ENCODE peak calls at places on chromosomes 12 and 14, in seven cellular contexts. O is RWPE1; Y is CD4-positive, alpha-beta T cell; L is Peyer's patch; G is tibial artery; A is transverse colon; N is stomach. W is an unnamed sample.

GRCh38 chr12:43590307-43590706 is 38.3 kb upstream of the ADAMTS20 start:
- DNase-seq in N (no peak), L (no peak), O (no peak), A (no peak), Y (no peak), G (no peak), W (no peak)

GRCh38 chr14:94177806-94178205 is 3.7 kb downstream of the PPP4R4 start:
- DNase-seq in A (no peak), G (no peak), L (no peak), O (no peak), N (no peak), Y (no peak), W (no peak)

GRCh38 chr12:120121766-120122293 is 5.3 kb upstream of the RAB35 start:
- DNase-seq in G (no peak), L (peak), A (no peak), Y (no peak), N (no peak), O (no peak), W (no peak)

GRCh38 chr12:113214938-113215400 is 6.3 kb upstream of the TPCN1 start:
- DNase-seq in G (peak), L (peak), N (no peak), A (peak), O (peak), Y (no peak), W (no peak)

GRCh38 chr12:22190969-22191368 is 143.5 kb downstream of the ST8SIA1 start:
- DNase-seq in N (no peak), L (no peak), G (no peak), Y (no peak), O (no peak), A (no peak), W (no peak)

GRCh38 chr12:130826151-130826801 is 12.8 kb downstream of the STX2 start:
- DNase-seq in L (peak), N (no peak), A (peak), G (peak), O (peak), Y (peak), W (peak)

GRCh38 chr12:94644141-94644575 is 6.2 kb downstream of the TMCC3 start:
- DNase-seq in L (peak), G (no peak), A (peak), O (peak), Y (no peak), N (no peak), W (no peak)

GRCh38 chr14:104978774-104979691 is 859 bp upstream of the AHNAK2 start:
- DNase-seq in L (no peak), Y (no peak), A (no peak), O (no peak), N (no peak), G (no peak), W (no peak)

GRCh38 chr12:110245278-110245868 is 35.7 kb upstream of the ATP2A2 start:
- DNase-seq in G (no peak), N (peak), Y (peak), O (no peak), L (peak), A (peak), W (no peak)

GRCh38 chr14:104753528-104754212 is 723 bp downstream of the SIVA1 start:
- DNase-seq in L (no peak), N (no peak), A (peak), Y (no peak), O (no peak), G (no peak), W (no peak)

GRCh38 chr12:71873821-71874220 is 34.3 kb downstream of the TBC1D15 start:
- DNase-seq in N (no peak), A (no peak), G (no peak), Y (no peak), L (no peak), O (no peak), W (no peak)

GRCh38 chr12:113274848-113275247 is 53.6 kb downstream of the TPCN1 start:
- DNase-seq in A (no peak), L (no peak), Y (no peak), N (no peak), G (no peak), O (no peak), W (no peak)

GRCh38 chr12:109443794-109444193 is 33.3 kb downstream of the KCTD10 start:
- DNase-seq in Y (no peak), G (no peak), N (no peak), A (no peak), L (no peak), O (no peak), W (no peak)

GRCh38 chr12:93950321-93950720 is 198.1 kb upstream of the PLXNC1 start:
- DNase-seq in N (no peak), A (no peak), G (no peak), O (no peak), L (no peak), Y (no peak), W (no peak)

GRCh38 chr12:110046451-110047187 is 1.7 kb downstream of the C12orf76 start:
- DNase-seq in L (no peak), N (no peak), Y (no peak), A (no peak), O (no peak), G (no peak), W (no peak)

GRCh38 chr12:32390572-32391219 is 8.7 kb upstream of the FGD4 start:
- DNase-seq in A (peak), L (no peak), G (no peak), Y (no peak), O (no peak), N (peak), W (no peak)

GRCh38 chr12:3342051-3342450 is 149.0 kb upstream of the PRMT8 start:
- DNase-seq in L (no peak), G (no peak), A (no peak), N (peak), Y (no peak), O (no peak), W (peak)

GRCh38 chr12:100268835-100269564 is 2.0 kb downstream of the SCYL2 start:
- DNase-seq in G (no peak), A (no peak), Y (no peak), O (no peak), N (no peak), L (no peak), W (no peak)

GRCh38 chr12:119011231-119011630 is 29.9 kb downstream of the SRRM4 start:
- DNase-seq in N (no peak), O (no peak), Y (no peak), A (no peak), L (no peak), G (no peak), W (no peak)

GRCh38 chr14:36430169-36430568 is 89.9 kb downstream of the NKX2-1 start:
- DNase-seq in G (no peak), O (no peak), L (no peak), Y (no peak), N (no peak), A (no peak), W (no peak)

GRCh38 chr12:109777544-109777943 is 55.7 kb downstream of the TRPV4 start:
- DNase-seq in O (peak), G (no peak), Y (peak), A (peak), N (no peak), L (no peak), W (no peak)

DNA sequence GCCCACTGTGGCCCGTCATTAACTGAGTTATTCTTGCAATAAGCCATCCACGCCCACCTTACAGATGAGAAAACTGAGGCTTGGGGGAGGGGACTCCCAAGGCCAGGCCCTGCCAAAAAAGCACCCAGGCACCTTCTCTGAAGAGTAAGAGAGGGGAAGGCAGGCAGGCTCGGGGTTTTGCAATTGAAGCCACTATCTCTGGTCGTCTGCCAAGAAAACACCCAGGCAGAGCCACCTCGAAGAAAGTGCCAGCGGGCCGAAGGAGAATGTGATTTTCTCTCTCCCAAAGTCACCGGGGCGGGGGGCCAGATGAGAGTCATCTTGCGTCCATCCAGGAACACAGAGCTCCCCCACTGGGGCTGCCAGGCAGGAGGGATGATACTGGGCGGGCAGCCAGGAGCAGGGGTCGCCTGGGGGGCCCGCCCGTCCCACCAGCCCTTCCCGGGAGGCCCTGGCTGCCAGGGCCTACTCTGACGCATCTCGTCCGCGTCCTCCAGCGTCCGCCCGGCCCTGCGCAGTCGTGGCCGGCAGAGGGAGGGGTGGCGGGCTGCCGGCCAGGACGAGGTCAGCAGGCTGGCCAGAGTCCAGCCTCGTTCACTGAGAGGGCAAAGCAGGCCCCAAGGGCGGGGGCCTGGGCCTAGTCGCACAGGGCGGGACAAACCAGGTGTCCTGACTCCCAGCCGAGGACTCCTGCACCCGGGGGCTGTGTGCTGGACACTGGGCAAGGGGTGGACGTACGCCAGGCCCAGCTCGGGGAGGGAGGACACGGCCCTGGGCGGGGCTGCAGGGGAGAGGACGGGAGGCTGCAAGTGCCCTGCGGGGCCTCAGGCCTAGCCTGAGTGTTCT is 74.4 kb downstream of the RFLNA start:
- DNase-seq in G (peak), A (peak), Y (no peak), N (peak), O (no peak), L (peak), W (peak)
- H3K27ac ChIP-seq in G (peak), A (peak), Y (no peak), N (peak), O (peak), L (peak), W (peak)

DNA sequence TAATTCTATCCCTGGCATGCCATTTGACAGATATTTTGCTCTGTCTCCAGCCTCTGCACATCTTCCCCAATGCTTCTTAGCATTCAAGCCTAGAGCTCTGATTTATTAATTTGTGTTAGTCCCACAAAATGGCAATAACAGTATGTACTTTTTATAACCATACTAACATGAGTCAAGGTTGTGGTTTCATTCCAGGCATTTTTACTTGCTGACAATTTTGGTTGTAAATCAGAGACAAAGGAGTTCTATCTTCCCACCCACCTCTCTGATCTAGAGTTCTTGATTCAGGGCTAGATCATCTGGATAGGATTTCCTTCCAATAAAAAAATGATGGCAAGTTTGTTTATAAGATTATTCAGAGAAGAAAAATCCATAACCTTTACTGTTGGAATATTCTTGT is 18.5 kb upstream of the CISTR start:
- DNase-seq in G (no peak), Y (no peak), A (no peak), O (peak), L (no peak), N (no peak), W (no peak)
- H3K27ac ChIP-seq in G (no peak), Y (no peak), A (no peak), O (no peak), L (no peak), N (no peak), W (no peak)

GRCh38 chr12:46698003-46698402 is 127.8 kb downstream of the SLC38A4 start:
- DNase-seq in O (no peak), L (no peak), Y (no peak), N (no peak), G (no peak), A (no peak), W (no peak)

GRCh38 chr12:46692606-46693005 is 133.2 kb downstream of the SLC38A4 start:
- DNase-seq in O (no peak), A (no peak), L (no peak), G (no peak), N (no peak), Y (no peak), W (no peak)

GRCh38 chr12:46693034-46693433 is 132.8 kb downstream of the SLC38A4 start:
- DNase-seq in O (no peak), N (no peak), G (no peak), A (no peak), L (no peak), Y (no peak), W (no peak)

DNA sequence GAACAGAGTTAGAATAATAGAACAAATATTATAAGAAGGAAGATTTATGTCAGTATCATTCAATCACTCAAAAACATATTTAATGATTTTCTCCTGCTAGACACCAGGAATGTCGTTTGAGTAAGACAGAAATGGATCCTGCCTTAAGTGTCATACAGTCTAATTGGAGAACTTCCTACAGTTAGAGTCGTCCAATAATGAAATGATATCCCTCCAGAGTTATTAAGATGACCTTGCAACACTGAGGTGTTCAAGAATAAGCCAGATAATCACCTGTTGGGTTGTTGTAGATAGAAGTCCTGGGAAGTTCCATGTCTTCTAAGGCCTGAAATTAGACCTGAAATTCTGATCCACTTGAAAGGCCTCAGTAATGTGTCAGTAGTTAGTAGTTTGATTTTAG is 132.3 kb downstream of the SLC38A4 start:
- DNase-seq in L (no peak), O (no peak), A (no peak), G (no peak), Y (no peak), N (no peak), W (no peak)
- H3K27ac ChIP-seq in L (no peak), O (no peak), A (no peak), G (no peak), Y (no peak), N (no peak), W (no peak)

DNA sequence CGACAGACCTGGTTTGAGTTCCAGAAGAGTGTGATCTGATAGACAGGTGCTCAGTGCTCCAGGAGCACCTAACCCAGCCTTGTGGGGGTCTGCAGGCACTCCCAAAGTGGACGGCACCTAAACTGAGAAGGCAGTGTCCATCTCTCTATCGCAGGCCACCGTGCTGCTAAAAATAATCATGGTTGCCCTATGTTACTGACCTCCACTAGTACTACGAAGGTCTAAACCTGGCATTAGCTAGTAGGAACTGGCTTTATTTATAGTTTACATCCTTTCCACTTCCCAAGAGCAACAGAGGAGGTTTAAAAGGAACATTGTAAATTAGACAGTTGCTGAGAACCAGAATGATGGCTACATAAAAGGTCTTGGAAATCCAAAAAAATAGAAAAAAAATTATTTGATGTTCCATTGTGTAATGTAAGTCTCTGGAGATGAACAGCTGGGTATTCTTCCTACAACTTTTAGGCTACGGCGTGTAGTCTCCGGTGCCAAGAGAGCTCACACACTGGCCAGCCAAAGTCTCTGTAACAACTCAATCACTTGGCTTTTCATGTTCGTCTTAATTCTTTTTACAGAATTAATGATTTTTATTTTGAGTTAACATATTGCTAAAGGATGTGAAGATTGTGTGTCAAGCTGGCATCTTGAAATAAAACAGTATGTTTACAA is 27.3 kb downstream of the PPFIBP1 start:
- DNase-seq in L (no peak), A (no peak), G (peak), O (no peak), N (no peak), Y (no peak), W (no peak)
- H3K27ac ChIP-seq in L (peak), A (peak), G (peak), O (peak), N (peak), Y (no peak), W (peak)

DNA sequence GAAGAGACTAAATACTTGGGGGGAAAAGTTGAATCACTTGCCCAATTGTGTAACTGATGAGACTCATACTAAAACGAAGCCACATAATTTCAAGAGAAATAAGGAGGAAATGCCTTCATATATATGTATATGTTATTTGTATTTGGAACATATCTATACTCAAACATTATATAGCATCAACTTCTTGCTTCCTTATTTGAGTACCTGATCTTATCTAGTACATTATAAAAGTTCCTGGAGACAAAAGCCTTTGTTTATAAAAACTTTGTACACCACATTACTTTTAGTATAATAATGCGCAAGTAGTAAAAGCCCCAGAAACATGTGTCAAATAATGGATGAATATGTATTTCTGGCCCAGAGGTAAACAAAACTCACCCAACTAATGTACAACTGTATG is 92.0 kb downstream of the SLC2A13 start:
- DNase-seq in N (no peak), A (no peak), L (no peak), G (no peak), O (no peak), Y (no peak), W (no peak)
- H3K27ac ChIP-seq in N (no peak), A (peak), L (peak), G (no peak), O (no peak), Y (no peak), W (no peak)

DNA sequence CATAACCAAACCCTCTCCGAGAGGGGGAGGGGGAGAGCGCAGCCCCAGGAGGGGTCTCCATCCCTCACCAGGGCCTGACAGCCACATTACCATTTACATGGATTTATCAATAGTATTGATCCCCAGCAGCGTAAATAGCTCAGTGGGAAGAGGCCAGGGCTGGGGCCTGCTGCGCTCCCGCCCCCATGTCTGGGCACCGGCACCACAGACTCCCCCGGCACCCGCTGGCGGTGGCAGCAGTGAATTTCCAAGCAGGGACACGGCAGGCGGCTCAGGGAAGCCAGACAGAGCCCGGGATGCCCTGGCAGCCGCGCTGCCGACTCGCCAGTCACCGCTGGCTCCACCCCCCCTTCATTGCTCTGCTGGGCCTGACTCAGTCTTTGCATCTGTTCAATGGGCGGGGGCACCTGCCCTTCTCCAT is 2.3 kb downstream of the NCOR2 start:
- DNase-seq in O (no peak), A (no peak), Y (no peak), N (no peak), G (no peak), L (no peak), W (peak)
- H3K27ac ChIP-seq in O (peak), A (peak), Y (no peak), N (peak), G (peak), L (peak), W (peak)

GRCh38 chr14:55207832-55208231 is 16.4 kb upstream of the DLGAP5 start:
- DNase-seq in O (no peak), L (no peak), G (no peak), A (no peak), Y (no peak), N (no peak), W (no peak)

GRCh38 chr14:55212611-55213010 is 21.2 kb upstream of the DLGAP5 start:
- DNase-seq in N (no peak), O (no peak), A (no peak), Y (no peak), L (no peak), G (no peak), W (no peak)
- H3K27ac ChIP-seq in N (no peak), O (no peak), A (no peak), Y (no peak), L (no peak), G (no peak), W (no peak)

DNA sequence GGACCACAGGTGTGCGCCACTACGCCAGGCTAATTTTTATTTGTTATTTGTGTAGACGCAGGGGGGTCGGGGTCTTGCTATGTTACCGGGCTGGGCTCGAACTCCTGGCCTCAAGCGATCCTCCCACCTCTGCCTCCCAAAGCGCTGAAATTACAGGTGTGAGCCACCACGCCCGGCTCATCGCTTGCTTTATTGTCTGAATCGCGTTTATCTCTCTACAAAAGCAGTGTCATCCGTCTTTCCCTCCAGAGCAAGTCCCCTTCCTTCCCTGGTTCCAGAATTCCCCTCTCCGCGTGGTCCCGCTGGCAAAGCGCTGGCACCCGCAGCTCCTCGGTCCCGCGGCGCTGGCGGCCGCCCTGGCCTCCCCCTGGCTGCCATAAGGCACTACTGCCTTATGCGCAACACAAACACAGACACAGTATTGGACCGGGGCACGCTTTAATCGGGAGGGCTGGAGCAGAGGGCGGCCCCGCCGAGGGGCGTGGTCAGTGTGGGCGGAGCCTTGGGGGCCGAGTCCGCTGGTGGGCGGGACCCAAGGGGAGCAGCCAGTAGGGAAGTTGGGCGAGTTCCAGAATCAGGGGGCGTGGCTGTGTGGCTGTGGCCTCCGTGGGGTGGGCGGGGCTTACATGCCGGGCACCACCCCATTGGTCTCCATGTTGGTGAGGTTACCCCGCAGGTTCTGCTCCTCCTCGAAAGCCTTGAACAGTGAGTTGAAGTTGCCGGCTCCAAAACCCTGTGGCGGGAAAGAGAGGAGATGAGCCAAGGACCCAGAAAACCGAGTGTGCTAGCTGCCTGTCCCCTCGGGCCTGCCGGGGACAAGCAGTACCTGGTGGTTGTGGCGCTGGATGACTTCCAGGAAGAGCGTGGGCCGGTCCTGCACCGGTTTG is 19.3 kb downstream of the HPD start:
- DNase-seq in O (peak), G (peak), L (peak), N (peak), Y (peak), A (peak), W (peak)
- H3K27ac ChIP-seq in O (peak), G (peak), L (peak), N (peak), Y (peak), A (peak), W (peak)

GRCh38 chr12:45708901-45709300 is 20.6 kb upstream of the ARID2 start:
- DNase-seq in N (no peak), Y (no peak), O (no peak), L (no peak), G (no peak), A (no peak), W (no peak)
- H3K27ac ChIP-seq in N (no peak), Y (no peak), O (no peak), L (no peak), G (no peak), A (no peak), W (no peak)